ENCODE peak calls at places on chromosomes 16 and 17, in nine cellular contexts. A, Z, L, W, S, H, J, T and V are unnamed samples.

GRCh38 chr16:83143788-83144187 is 517.0 kb downstream of the CDH13 start:
- DNase-seq in A (no peak), L (peak; percentile 55), W (no peak), H (no peak), J (no peak), Z (no peak), T (no peak), S (no peak), V (peak; percentile 20)

GRCh38 chr16:50696575-50697420 is 3.4 kb downstream of the NOD2 start:
- DNase-seq in J (no peak), W (no peak), A (peak; percentile 81), L (peak; percentile 37), S (peak; percentile 50), Z (peak; percentile 50), H (peak; percentile 78), T (no peak), V (peak; percentile 47)

GRCh38 chr16:48050871-48051270 is 104.9 kb downstream of the ABCC12 start:
- DNase-seq in L (no peak), J (no peak), S (no peak), W (no peak), Z (no peak), H (no peak), T (no peak), A (no peak), V (no peak)

GRCh38 chr17:74569392-74570003 is 2.2 kb upstream of the CD300H start:
- DNase-seq in L (peak; percentile 95), A (peak; percentile 53), S (peak; percentile 50), W (no peak), H (peak; percentile 48), T (no peak), J (no peak), Z (peak; percentile 60), V (peak; percentile 97)

GRCh38 chr17:6610011-6610410 is 30.5 kb downstream of the KIAA0753 start:
- DNase-seq in S (no peak), Z (no peak), A (no peak), H (no peak), L (no peak), T (no peak), J (no peak), W (no peak), V (no peak)

GRCh38 chr17:41962768-41963434 is 3.7 kb upstream of the CNP start:
- DNase-seq in J (peak; percentile 56), W (peak; percentile 20), L (peak; percentile 18), H (peak; percentile 88), S (peak; percentile 65), T (peak; percentile 48), A (peak; percentile 87), Z (no peak), V (peak; percentile 67)

GRCh38 chr17:6633263-6633662 is 7.2 kb downstream of the KIAA0753 start:
- DNase-seq in J (no peak), A (no peak), L (no peak), S (no peak), W (no peak), T (no peak), Z (no peak), H (no peak), V (no peak)

GRCh38 chr17:32695864-32696263 is 181.1 kb downstream of the MYO1D start:
- DNase-seq in H (no peak), Z (no peak), J (no peak), S (no peak), W (no peak), T (no peak), A (no peak), L (no peak), V (no peak)

GRCh38 chr17:30188211-30188939 is 47.1 kb downstream of the SLC6A4 start:
- DNase-seq in L (peak; percentile 66), S (no peak), H (no peak), Z (no peak), A (no peak), T (no peak), W (no peak), J (no peak), V (peak; percentile 9)

GRCh38 chr17:48610282-48611211 is at the start of gene HOXB7:
- DNase-seq in W (peak; percentile 53), A (peak; percentile 93), S (peak; percentile 82), J (no peak), H (peak; percentile 68), L (no peak), T (peak; percentile 57), Z (peak; percentile 71), V (no peak)